ENCODE peak calls at places on chromosomes 6 and 20, in four cellular contexts. One of them, this sample, is unnamed.

GRCh38 chr20:32596681-32597252 is 11.6 kb upstream of the NOL4L start:
- DNase-seq in left cardiac atrium: no peak
- DNase-seq in stimulated activated naive CD8-positive, alpha-beta T cell treated with anti-CD3 and anti-CD28 coated beads, Interleukin-15, amount 100 ng/mL, for 72 hours: no peak
- DNase-seq in psoas muscle: no peak
- DNase-seq in this sample: no peak

GRCh38 chr20:53162251-53162835 is 190.2 kb downstream of the TSHZ2 start:
- DNase-seq in stimulated activated naive CD8-positive, alpha-beta T cell treated with anti-CD3 and anti-CD28 coated beads, Interleukin-15, amount 100 ng/mL, for 72 hours: no peak
- DNase-seq in left cardiac atrium: peak
- DNase-seq in psoas muscle: no peak
- DNase-seq in this sample: no peak

GRCh38 chr6:24307881-24308280 is 50.0 kb downstream of the DCDC2 start:
- DNase-seq in psoas muscle: no peak
- DNase-seq in left cardiac atrium: no peak
- DNase-seq in stimulated activated naive CD8-positive, alpha-beta T cell treated with anti-CD3 and anti-CD28 coated beads, Interleukin-15, amount 100 ng/mL, for 72 hours: no peak
- DNase-seq in this sample: no peak

GRCh38 chr6:56795852-56796532 is 153.3 kb upstream of the DST start:
- DNase-seq in psoas muscle: no peak
- DNase-seq in left cardiac atrium: no peak
- DNase-seq in stimulated activated naive CD8-positive, alpha-beta T cell treated with anti-CD3 and anti-CD28 coated beads, Interleukin-15, amount 100 ng/mL, for 72 hours: no peak
- DNase-seq in this sample: no peak

GRCh38 chr20:39453890-39454289 is 491.7 kb downstream of the DHX35 start:
- DNase-seq in stimulated activated naive CD8-positive, alpha-beta T cell treated with anti-CD3 and anti-CD28 coated beads, Interleukin-15, amount 100 ng/mL, for 72 hours: no peak
- DNase-seq in psoas muscle: no peak
- DNase-seq in left cardiac atrium: no peak
- DNase-seq in this sample: no peak

GRCh38 chr20:10432079-10432478 is 1.9 kb downstream of the MKKS start:
- DNase-seq in psoas muscle: no peak
- DNase-seq in stimulated activated naive CD8-positive, alpha-beta T cell treated with anti-CD3 and anti-CD28 coated beads, Interleukin-15, amount 100 ng/mL, for 72 hours: no peak
- DNase-seq in left cardiac atrium: no peak
- DNase-seq in this sample: no peak

GRCh38 chr20:43825635-43826034 is 89.0 kb upstream of the TOX2 start:
- DNase-seq in psoas muscle: no peak
- DNase-seq in stimulated activated naive CD8-positive, alpha-beta T cell treated with anti-CD3 and anti-CD28 coated beads, Interleukin-15, amount 100 ng/mL, for 72 hours: no peak
- DNase-seq in left cardiac atrium: no peak
- DNase-seq in this sample: no peak

GRCh38 chr6:167965602-167966539 is 31.6 kb upstream of the KIF25 start:
- DNase-seq in stimulated activated naive CD8-positive, alpha-beta T cell treated with anti-CD3 and anti-CD28 coated beads, Interleukin-15, amount 100 ng/mL, for 72 hours: no peak
- DNase-seq in left cardiac atrium: no peak
- DNase-seq in psoas muscle: no peak
- DNase-seq in this sample: no peak

GRCh38 chr20:45289942-45290676 is 16.5 kb upstream of the RBPJL start:
- DNase-seq in stimulated activated naive CD8-positive, alpha-beta T cell treated with anti-CD3 and anti-CD28 coated beads, Interleukin-15, amount 100 ng/mL, for 72 hours: no peak
- DNase-seq in left cardiac atrium: no peak
- DNase-seq in psoas muscle: no peak
- DNase-seq in this sample: no peak

GRCh38 chr20:58995461-58996225 is 11.4 kb downstream of the CTSZ start:
- DNase-seq in left cardiac atrium: no peak
- DNase-seq in stimulated activated naive CD8-positive, alpha-beta T cell treated with anti-CD3 and anti-CD28 coated beads, Interleukin-15, amount 100 ng/mL, for 72 hours: no peak
- DNase-seq in psoas muscle: peak
- DNase-seq in this sample: no peak

GRCh38 chr6:152110878-152111820 is 303.7 kb downstream of the ESR1 start:
- DNase-seq in left cardiac atrium: peak
- DNase-seq in stimulated activated naive CD8-positive, alpha-beta T cell treated with anti-CD3 and anti-CD28 coated beads, Interleukin-15, amount 100 ng/mL, for 72 hours: no peak
- DNase-seq in psoas muscle: peak
- DNase-seq in this sample: no peak

GRCh38 chr6:153043719-153044118 is 41.2 kb upstream of the MTRF1L start:
- DNase-seq in psoas muscle: no peak
- DNase-seq in left cardiac atrium: no peak
- DNase-seq in stimulated activated naive CD8-positive, alpha-beta T cell treated with anti-CD3 and anti-CD28 coated beads, Interleukin-15, amount 100 ng/mL, for 72 hours: no peak
- DNase-seq in this sample: no peak

GRCh38 chr6:30508890-30509736 is 19.8 kb downstream of the HLA-E start:
- DNase-seq in psoas muscle: no peak
- DNase-seq in stimulated activated naive CD8-positive, alpha-beta T cell treated with anti-CD3 and anti-CD28 coated beads, Interleukin-15, amount 100 ng/mL, for 72 hours: peak
- DNase-seq in left cardiac atrium: no peak
- DNase-seq in this sample: no peak

GRCh38 chr20:50776122-50776795 is 18.6 kb upstream of the BCAS4 start:
- DNase-seq in stimulated activated naive CD8-positive, alpha-beta T cell treated with anti-CD3 and anti-CD28 coated beads, Interleukin-15, amount 100 ng/mL, for 72 hours: no peak
- DNase-seq in psoas muscle: no peak
- DNase-seq in left cardiac atrium: no peak
- DNase-seq in this sample: no peak

GRCh38 chr6:132483779-132484679 is 28.9 kb downstream of the STX7 start:
- DNase-seq in left cardiac atrium: no peak
- DNase-seq in psoas muscle: no peak
- DNase-seq in stimulated activated naive CD8-positive, alpha-beta T cell treated with anti-CD3 and anti-CD28 coated beads, Interleukin-15, amount 100 ng/mL, for 72 hours: peak
- DNase-seq in this sample: no peak

GRCh38 chr6:41527721-41528408 is 18.3 kb upstream of the FOXP4 start:
- DNase-seq in psoas muscle: no peak
- DNase-seq in stimulated activated naive CD8-positive, alpha-beta T cell treated with anti-CD3 and anti-CD28 coated beads, Interleukin-15, amount 100 ng/mL, for 72 hours: no peak
- DNase-seq in left cardiac atrium: no peak
- DNase-seq in this sample: no peak

GRCh38 chr20:58137651-58138265 is 90.7 kb downstream of the ANKRD60 start:
- DNase-seq in left cardiac atrium: no peak
- DNase-seq in psoas muscle: no peak
- DNase-seq in stimulated activated naive CD8-positive, alpha-beta T cell treated with anti-CD3 and anti-CD28 coated beads, Interleukin-15, amount 100 ng/mL, for 72 hours: no peak
- DNase-seq in this sample: no peak

GRCh38 chr6:106608080-106608668 is 21.1 kb downstream of the RTN4IP1 start:
- DNase-seq in stimulated activated naive CD8-positive, alpha-beta T cell treated with anti-CD3 and anti-CD28 coated beads, Interleukin-15, amount 100 ng/mL, for 72 hours: no peak
- DNase-seq in psoas muscle: no peak
- DNase-seq in left cardiac atrium: no peak
- DNase-seq in this sample: no peak

GRCh38 chr6:4466260-4466659 is 309.9 kb upstream of the CDYL start:
- DNase-seq in left cardiac atrium: no peak
- DNase-seq in stimulated activated naive CD8-positive, alpha-beta T cell treated with anti-CD3 and anti-CD28 coated beads, Interleukin-15, amount 100 ng/mL, for 72 hours: no peak
- DNase-seq in psoas muscle: no peak
- DNase-seq in this sample: no peak

GRCh38 chr6:27591660-27592059 is 118.8 kb upstream of the ZNF184 start:
- DNase-seq in psoas muscle: no peak
- DNase-seq in stimulated activated naive CD8-positive, alpha-beta T cell treated with anti-CD3 and anti-CD28 coated beads, Interleukin-15, amount 100 ng/mL, for 72 hours: no peak
- DNase-seq in left cardiac atrium: no peak
- DNase-seq in this sample: no peak

GRCh38 chr6:85641916-85642773 is 541 bp downstream of the SYNCRIP start:
- DNase-seq in stimulated activated naive CD8-positive, alpha-beta T cell treated with anti-CD3 and anti-CD28 coated beads, Interleukin-15, amount 100 ng/mL, for 72 hours: peak
- DNase-seq in left cardiac atrium: peak
- DNase-seq in psoas muscle: peak
- DNase-seq in this sample: peak